ENCODE peak calls at places on chromosomes 12 and 14, in seven cellular contexts. L is testis, R is IMR-90, B is gastrocnemius medialis, V is ovary, D is sigmoid colon, N is stomach. E is an unnamed sample.

GRCh38 chr14:53306267-53306721 is 153.2 kb upstream of the DDHD1 start:
- DNase-seq in B (no peak), N (peak; percentile 34), V (peak; percentile 82), D (peak; percentile 73), L (peak; percentile 74), R (peak; percentile 69), E (peak; percentile 64)

GRCh38 chr12:20527396-20528154 is 159.2 kb downstream of the PDE3A start:
- DNase-seq in L (no peak), V (no peak), B (no peak), R (peak; percentile 90), D (no peak), N (no peak), E (no peak)

GRCh38 chr14:98138666-98139065 is 1133.3 kb downstream of the BCL11B start:
- DNase-seq in B (no peak), L (peak; percentile 59), N (no peak), V (no peak), R (no peak), D (no peak), E (no peak)

GRCh38 chr14:78278464-78278863 is 108.3 kb downstream of the NRXN3 start:
- DNase-seq in D (no peak), R (no peak), B (no peak), N (no peak), L (no peak), V (no peak), E (no peak)

GRCh38 chr14:30272848-30273563 is 286.0 kb upstream of the G2E3 start:
- DNase-seq in N (no peak), V (no peak), B (no peak), R (no peak), L (peak; percentile 33), D (no peak), E (no peak)

GRCh38 chr14:22570132-22570949 is 18.7 kb downstream of the DAD1 start:
- DNase-seq in V (peak; percentile 64), R (peak; percentile 82), D (peak; percentile 84), B (peak; percentile 35), N (peak; percentile 79), L (peak; percentile 91), E (no peak)

GRCh38 chr12:106551410-106551809 is 31.4 kb upstream of the RFX4 start:
- DNase-seq in D (no peak), N (no peak), V (no peak), L (no peak), B (no peak), R (no peak), E (no peak)

GRCh38 chr12:2615665-2616387 is 178.9 kb upstream of the FKBP4 start:
- DNase-seq in D (no peak), L (peak; percentile 35), N (no peak), V (peak; percentile 79), R (peak; percentile 92), B (no peak), E (peak; percentile 64)

GRCh38 chr14:64878775-64879634 is 702 bp downstream of the SPTB start:
- DNase-seq in N (no peak), V (no peak), B (no peak), D (no peak), R (no peak), L (no peak), E (peak; percentile 26)

GRCh38 chr14:23352506-23353432 is at the start of gene SLC22A17:
- DNase-seq in D (peak; percentile 94), B (no peak), N (peak; percentile 65), R (peak; percentile 92), L (peak; percentile 90), V (peak; percentile 89), E (peak; percentile 84)

GRCh38 chr14:104095426-104096310 is 10.2 kb downstream of the ASPG start:
- DNase-seq in B (no peak), V (no peak), D (no peak), L (no peak), N (no peak), R (no peak), E (peak; percentile 21)

GRCh38 chr12:53561590-53561953 is 54.3 kb upstream of the NPFF start:
- DNase-seq in N (no peak), R (peak; percentile 92), L (no peak), B (no peak), V (no peak), D (no peak), E (no peak)

GRCh38 chr14:102212356-102212755 is 72.7 kb downstream of the WDR20 start:
- DNase-seq in V (no peak), N (no peak), L (no peak), B (no peak), D (peak; percentile 49), R (no peak), E (peak; percentile 6)

GRCh38 chr12:122403115-122403770 is 19.2 kb downstream of the CLIP1 start:
- DNase-seq in B (no peak), N (no peak), V (no peak), R (no peak), L (no peak), D (no peak), E (no peak)

GRCh38 chr14:105219753-105220152 is 28.6 kb upstream of the BTBD6 start:
- DNase-seq in N (no peak), R (no peak), L (no peak), V (no peak), B (no peak), D (no peak), E (no peak)

GRCh38 chr12:96120359-96121100 is 73.6 kb upstream of the ELK3 start:
- DNase-seq in B (no peak), D (no peak), N (no peak), L (no peak), R (no peak), V (no peak), E (peak; percentile 41)

GRCh38 chr14:61187642-61187905 is 93.6 kb downstream of the TMEM30B start:
- DNase-seq in R (no peak), D (no peak), B (no peak), V (no peak), L (no peak), N (no peak), E (no peak)

GRCh38 chr14:36646664-36647416 is 14.8 kb upstream of the PAX9 start:
- DNase-seq in R (no peak), V (no peak), D (no peak), B (no peak), L (peak; percentile 69), N (no peak), E (no peak)

GRCh38 chr14:101845496-101845895 is 84.0 kb downstream of the PPP2R5C start:
- DNase-seq in L (no peak), R (no peak), D (no peak), B (no peak), V (no peak), N (no peak), E (no peak)

GRCh38 chr12:108815875-108816594 is 41.3 kb downstream of the SSH1 start:
- DNase-seq in V (no peak), L (no peak), D (no peak), R (peak; percentile 54), N (no peak), B (no peak), E (no peak)

GRCh38 chr14:35352274-35353233 is 52.0 kb downstream of the NFKBIA start:
- DNase-seq in N (no peak), D (peak; percentile 66), B (no peak), R (no peak), V (peak; percentile 32), L (peak; percentile 44), E (no peak)

GRCh38 chr12:6062427-6063378 is 61.8 kb downstream of the VWF start:
- DNase-seq in L (peak; percentile 58), B (peak; percentile 15), N (peak; percentile 53), D (peak; percentile 76), R (peak; percentile 48), V (peak; percentile 48), E (no peak)

GRCh38 chr12:117967043-117967442 is 1.7 kb downstream of the KSR2 start:
- DNase-seq in D (no peak), N (no peak), R (no peak), B (no peak), L (no peak), V (no peak), E (no peak)

GRCh38 chr12:117970334-117970733 is 1.5 kb upstream of the KSR2 start:
- DNase-seq in N (no peak), B (no peak), L (no peak), R (no peak), V (no peak), D (no peak), E (no peak)

GRCh38 chr12:117967512-117967911 is 1.3 kb downstream of the KSR2 start:
- DNase-seq in L (no peak), B (no peak), D (peak; percentile 28), V (no peak), N (no peak), R (no peak), E (no peak)

GRCh38 chr12:117968084-117968789 is 553 bp downstream of the KSR2 start:
- DNase-seq in B (no peak), V (no peak), L (no peak), D (peak; percentile 5), N (no peak), R (no peak), E (no peak)

GRCh38 chr12:117968826-117969659 is at the start of gene KSR2:
- DNase-seq in L (peak; percentile 72), B (no peak), V (no peak), R (no peak), D (peak; percentile 43), N (peak; percentile 82), E (no peak)
- TF ChIP-seq POLR2A in L (no peak), B (no peak), V (no peak), R (no peak), D (no peak), N (no peak), E (no peak)

GRCh38 chr14:72714871-72715214 is 179.1 kb downstream of the DPF3 start:
- DNase-seq in R (no peak), B (peak; percentile 43), D (peak; percentile 26), L (no peak), N (no peak), V (peak; percentile 55), E (no peak)

GRCh38 chr14:72710212-72710611 is 183.7 kb downstream of the DPF3 start:
- DNase-seq in N (no peak), L (peak; percentile 51), R (peak; percentile 60), D (peak; percentile 18), B (no peak), V (no peak), E (no peak)

GRCh38 chr14:72708708-72709475 is 185.0 kb downstream of the DPF3 start:
- DNase-seq in B (no peak), R (no peak), V (no peak), D (no peak), L (peak; percentile 52), N (no peak), E (no peak)

GRCh38 chr14:72714094-72714493 is 179.8 kb downstream of the DPF3 start:
- DNase-seq in N (no peak), V (no peak), R (no peak), B (no peak), L (no peak), D (peak; percentile 37), E (no peak)

GRCh38 chr14:72711936-72712335 is 182.0 kb downstream of the DPF3 start:
- DNase-seq in V (no peak), L (no peak), R (no peak), B (no peak), D (peak; percentile 50), N (no peak), E (no peak)
- H3K27ac ChIP-seq in V (no peak overlapping the region), L (no peak overlapping the region), R (no peak overlapping the region), B (peak overlapping the region; percentile 90), D (no peak overlapping the region), N (no peak overlapping the region), E (peak overlapping the region; percentile 57)

GRCh38 chr14:99644035-99644587 is 818 bp upstream of the HHIPL1 start:
- DNase-seq in L (no peak), D (no peak), V (no peak), B (no peak), N (no peak), R (no peak), E (no peak)
- TF ChIP-seq POLR2A in L (no peak), D (no peak), V (no peak), B (no peak), N (no peak), R (no peak), E (no peak)

GRCh38 chr14:106840258-106840657 is 1313.9 kb downstream of the TMEM121 start:
- DNase-seq in B (no peak), R (no peak), L (no peak), V (no peak), D (no peak), N (no peak), E (no peak)
- H3K27ac ChIP-seq in B (no peak overlapping the region), R (no peak overlapping the region), L (no peak overlapping the region), V (no peak overlapping the region), D (no peak overlapping the region), N (no peak overlapping the region), E (no peak overlapping the region)

E was measured in heart left ventricle.